ENCODE peak calls at places on chromosome 6, in six cellular contexts. One of them, this sample, is unnamed.
A peak's percentile ranks its signal among the peaks of the same experiment; 100 is the strongest.

GRCh38 chr6:44151348-44152108 is 7.1 kb upstream of the CAPN11 start:
- DNase-seq in A549: peak; percentile 61
- DNase-seq in NCI-H2171: no peak
- DNase-seq in A172: no peak
- DNase-seq in sciatic nerve: peak; percentile 88
- DNase-seq in tibial nerve: peak; percentile 51
- DNase-seq in this sample: peak; percentile 87

GRCh38 chr6:8556370-8557018 is 121.1 kb upstream of the SLC35B3 start:
- DNase-seq in A172: peak; percentile 46
- DNase-seq in A549: peak; percentile 10
- DNase-seq in tibial nerve: no peak
- DNase-seq in sciatic nerve: no peak
- DNase-seq in NCI-H2171: no peak
- DNase-seq in this sample: no peak

GRCh38 chr6:148892247-148892646 is 145.4 kb downstream of the UST start:
- DNase-seq in A172: no peak
- DNase-seq in tibial nerve: no peak
- DNase-seq in sciatic nerve: no peak
- DNase-seq in NCI-H2171: no peak
- DNase-seq in A549: no peak
- DNase-seq in this sample: no peak

GRCh38 chr6:39407446-39407993 is 85.0 kb upstream of the KCNK16 start:
- DNase-seq in A549: no peak
- DNase-seq in sciatic nerve: no peak
- DNase-seq in tibial nerve: no peak
- DNase-seq in A172: no peak
- DNase-seq in NCI-H2171: no peak
- DNase-seq in this sample: no peak

GRCh38 chr6:167759912-167760311 is 66.8 kb upstream of the AFDN start:
- DNase-seq in A549: no peak
- DNase-seq in NCI-H2171: no peak
- DNase-seq in tibial nerve: no peak
- DNase-seq in sciatic nerve: no peak
- DNase-seq in A172: no peak
- DNase-seq in this sample: no peak

GRCh38 chr6:161422710-161423109 is 148.8 kb upstream of the AGPAT4 start:
- DNase-seq in A549: no peak
- DNase-seq in tibial nerve: no peak
- DNase-seq in sciatic nerve: no peak
- DNase-seq in NCI-H2171: no peak
- DNase-seq in A172: peak; percentile 79
- DNase-seq in this sample: no peak

GRCh38 chr6:36848658-36849441 is 9.6 kb upstream of the CPNE5 start:
- DNase-seq in NCI-H2171: peak; percentile 19
- DNase-seq in tibial nerve: no peak
- DNase-seq in A549: no peak
- DNase-seq in A172: peak; percentile 28
- DNase-seq in sciatic nerve: no peak
- DNase-seq in this sample: no peak

GRCh38 chr6:84615113-84615850 is 149.1 kb downstream of the TBX18 start:
- DNase-seq in NCI-H2171: no peak
- DNase-seq in A172: no peak
- DNase-seq in A549: no peak
- DNase-seq in tibial nerve: no peak
- DNase-seq in sciatic nerve: no peak
- DNase-seq in this sample: no peak

GRCh38 chr6:1325471-1326309 is 13.8 kb downstream of the FOXQ1 start:
- DNase-seq in sciatic nerve: no peak
- DNase-seq in A172: peak; percentile 98
- DNase-seq in NCI-H2171: no peak
- DNase-seq in tibial nerve: no peak
- DNase-seq in A549: peak; percentile 77
- DNase-seq in this sample: no peak

This sample was measured in psoas muscle.